ENCODE peak calls at places on chromosomes 4 and X, in four cellular contexts. X is K562, N is HepG2, B is GM12878. K is an unnamed sample.

GRCh38 chrX:6738518-6739470 is 203.9 kb upstream of the VCX3A start:
- DNase-seq in X (no peak), N (no peak), B (peak; percentile 93), K (no peak)

GRCh38 chrX:88746925-88747324 is at the start of gene CPXCR1:
- DNase-seq in X (no peak), N (no peak), B (no peak), K (no peak)

GRCh38 chrX:31604629-31605221 is 532.9 kb upstream of the FTHL17 start:
- DNase-seq in X (no peak), N (no peak), B (peak; percentile 51), K (no peak)

GRCh38 chrX:93354651-93355050 is 318.7 kb downstream of the NAP1L3 start:
- DNase-seq in X (no peak), N (no peak), B (no peak), K (no peak)

GRCh38 chr4:304987-305680 is at the start of gene ZNF732:
- DNase-seq in X (peak; percentile 10), N (no peak), B (no peak), K (no peak)

GRCh38 chrX:150848914-150849365 is 49.5 kb downstream of the CD99L2 start:
- DNase-seq in X (peak; percentile 14), N (peak; percentile 54), B (no peak), K (no peak)

GRCh38 chrX:115906881-115907280 is 263.7 kb upstream of the AGTR2 start:
- DNase-seq in X (no peak), N (no peak), B (no peak), K (peak; percentile 5)

GRCh38 chr4:151643564-151643963 is 117.2 kb downstream of the GATB start:
- DNase-seq in X (no peak), N (no peak), B (no peak), K (no peak)

GRCh38 chrX:16429391-16429790 is 220.6 kb upstream of the S100G start:
- DNase-seq in X (no peak), N (no peak), B (no peak), K (no peak)

GRCh38 chr4:16824278-16824806 is 74.1 kb downstream of the LDB2 start:
- DNase-seq in X (no peak), N (peak; percentile 89), B (no peak), K (no peak)

GRCh38 chr4:156983366-156983765 is 11.8 kb upstream of the PDGFC start:
- DNase-seq in X (no peak), N (no peak), B (no peak), K (no peak)

GRCh38 chrX:148567229-148567628 is 66.8 kb downstream of the AFF2 start:
- DNase-seq in X (peak; percentile 19), N (no peak), B (no peak), K (no peak)

GRCh38 chrX:105608745-105609144 is 213.6 kb upstream of the NRK start:
- DNase-seq in X (no peak), N (no peak), B (no peak), K (no peak)

GRCh38 chr4:81913427-81913878 is 441.7 kb upstream of the RASGEF1B start:
- DNase-seq in X (peak; percentile 79), N (peak; percentile 48), B (no peak), K (peak; percentile 82)

GRCh38 chr4:78661923-78662521 is 110.5 kb downstream of the ANXA3 start:
- DNase-seq in X (no peak), N (peak; percentile 88), B (peak; percentile 77), K (no peak)

GRCh38 chr4:128848461-128848860 is 39.0 kb downstream of the JADE1 start:
- DNase-seq in X (no peak), N (no peak), B (no peak), K (no peak)

GRCh38 chrX:131975851-131976250 is 47.3 kb upstream of the STK26 start:
- DNase-seq in X (no peak), N (no peak), B (no peak), K (no peak)

GRCh38 chrX:53280703-53281320 is 572 bp downstream of the IQSEC2 start:
- DNase-seq in X (no peak), N (no peak), B (no peak), K (no peak)

GRCh38 chr4:53490965-53491622 is 100.2 kb downstream of the LNX1 start:
- DNase-seq in X (peak; percentile 52), N (peak; percentile 40), B (no peak), K (peak; percentile 28)

GRCh38 chrX:72714471-72714916 is 388 bp upstream of the PHKA1 start:
- DNase-seq in X (no peak), N (peak; percentile 12), B (no peak), K (peak; percentile 42)

GRCh38 chr4:182492456-182492855 is 249.3 kb downstream of the TENM3 start:
- DNase-seq in X (no peak), N (no peak), B (no peak), K (no peak)

GRCh38 chr4:167688660-167689142 is 403.6 kb upstream of the ANXA10 start:
- DNase-seq in X (no peak), N (no peak), B (no peak), K (peak; percentile 5)

GRCh38 chr4:3851881-3852280 is 85.7 kb downstream of the ADRA2C start:
- DNase-seq in X (no peak), N (no peak), B (no peak), K (no peak)

GRCh38 chrX:154436597-154437397 is at the start of gene GDI1:
- DNase-seq in X (peak; percentile 91), N (no peak), B (no peak), K (peak; percentile 76)
- TF ChIP-seq FOXK2 in X (no peak), N (no peak), B (no peak), K (no peak)

GRCh38 chr4:102311912-102312311 is 33.4 kb downstream of the SLC39A8 start:
- DNase-seq in X (no peak), N (no peak), B (no peak), K (no peak)

GRCh38 chr4:102312447-102312846 is 32.8 kb downstream of the SLC39A8 start:
- DNase-seq in X (no peak), N (no peak), B (no peak), K (no peak)

GRCh38 chr4:102311407-102311806 is 33.9 kb downstream of the SLC39A8 start:
- DNase-seq in X (no peak), N (no peak), B (no peak), K (no peak)

GRCh38 chr4:102302762-102303161 is 42.5 kb downstream of the SLC39A8 start:
- DNase-seq in X (no peak), N (no peak), B (no peak), K (no peak)

GRCh38 chr4:102308032-102308799 is 37.1 kb downstream of the SLC39A8 start:
- DNase-seq in X (no peak), N (no peak), B (no peak), K (no peak)
- TF ChIP-seq FOXK2 in X (no peak), N (no peak), B (no peak), K (no peak)

DNA sequence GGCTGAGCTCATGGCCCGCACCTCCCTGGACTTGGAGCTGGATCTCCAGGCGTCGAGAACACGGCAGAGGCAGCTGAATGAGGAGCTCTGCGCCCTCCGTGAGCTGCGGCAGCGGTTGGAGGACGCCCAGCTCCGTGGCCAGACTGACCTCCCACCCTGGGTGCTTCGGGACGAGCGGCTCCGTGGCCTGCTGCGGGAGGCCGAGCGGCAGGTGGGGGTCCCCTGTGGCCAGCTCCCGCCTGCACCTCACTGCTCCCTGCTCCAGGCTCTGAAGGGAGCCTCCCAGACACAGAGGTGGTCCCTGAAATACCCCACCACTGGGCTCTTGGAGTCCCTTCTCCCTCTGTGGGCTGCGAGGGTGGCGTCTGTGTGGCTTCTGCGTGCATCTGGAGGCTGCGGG is 18.0 kb upstream of the CLCN4 start:
- DNase-seq in X (no peak), N (no peak), B (no peak), K (no peak)
- TF ChIP-seq FOXK2 in X (no peak), N (no peak), B (no peak), K (no peak)

GRCh38 chr4:108303488-108304177 is 134.9 kb upstream of the LEF1 start:
- DNase-seq in X (no peak), N (no peak), B (no peak), K (peak; percentile 46)

DNA sequence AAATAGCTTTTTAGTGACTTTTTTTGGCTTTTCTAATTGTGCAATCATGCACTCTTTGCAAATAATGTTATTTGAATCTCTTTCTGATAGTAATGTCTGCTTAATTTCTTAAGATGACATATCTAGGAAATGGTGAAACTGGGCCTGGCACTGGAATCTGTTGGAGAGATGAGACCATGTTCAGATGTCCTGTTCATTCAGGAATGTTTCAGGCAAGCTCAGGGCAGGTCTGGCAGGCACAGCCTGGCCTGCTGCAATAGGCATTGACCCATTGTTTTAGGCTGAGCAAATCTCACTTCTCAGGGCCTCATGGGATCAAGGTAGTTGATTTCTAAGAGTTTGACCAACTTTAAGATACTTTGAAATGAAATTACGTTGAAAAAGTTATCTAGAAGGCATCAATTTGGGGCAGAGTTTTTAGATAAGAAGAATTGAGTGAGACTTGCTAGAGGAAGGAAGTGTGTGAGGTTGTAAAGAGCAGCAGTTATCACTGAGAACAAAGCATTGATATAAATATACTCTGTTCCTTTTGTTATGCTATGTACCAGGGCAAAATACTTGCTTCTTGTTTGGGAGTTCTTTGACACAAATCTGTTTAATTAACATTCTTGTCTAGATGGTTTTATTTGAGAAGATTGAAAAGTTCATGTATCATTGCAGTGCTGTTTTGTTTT is 133.0 kb upstream of the LEF1 start:
- DNase-seq in X (no peak), N (no peak), B (no peak), K (no peak)
- TF ChIP-seq FOXK2 in X (no peak), N (no peak), B (no peak), K (no peak)

GRCh38 chrX:100085851-100086250 is 324.2 kb downstream of the PCDH19 start:
- DNase-seq in X (no peak), N (no peak), B (no peak), K (no peak)
- TF ChIP-seq FOXK2 in X (no peak), N (no peak), B (no peak), K (no peak)

DNA sequence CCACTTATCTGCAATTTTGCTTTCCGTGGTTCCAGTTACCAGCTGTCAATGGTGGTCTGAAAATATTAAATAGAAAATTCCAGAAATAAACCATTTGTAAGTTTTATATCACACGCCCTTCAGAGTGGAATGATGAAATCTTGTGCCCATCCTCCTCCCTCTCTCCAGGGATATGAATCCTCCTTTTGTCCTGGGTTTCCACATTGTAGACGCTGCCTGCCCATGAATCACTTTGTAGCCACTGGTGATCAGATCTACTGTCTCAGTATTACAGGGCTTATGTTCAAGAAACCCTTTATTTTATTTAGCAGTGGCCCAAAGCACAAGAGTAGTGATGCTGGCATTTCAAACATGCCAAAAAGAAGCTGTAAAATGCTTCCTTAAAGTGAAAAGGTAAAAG is 198.6 kb downstream of the KCNIP4 start:
- DNase-seq in X (no peak), N (no peak), B (no peak), K (no peak)
- TF ChIP-seq FOXK2 in X (no peak), N (no peak), B (no peak), K (no peak)

DNA sequence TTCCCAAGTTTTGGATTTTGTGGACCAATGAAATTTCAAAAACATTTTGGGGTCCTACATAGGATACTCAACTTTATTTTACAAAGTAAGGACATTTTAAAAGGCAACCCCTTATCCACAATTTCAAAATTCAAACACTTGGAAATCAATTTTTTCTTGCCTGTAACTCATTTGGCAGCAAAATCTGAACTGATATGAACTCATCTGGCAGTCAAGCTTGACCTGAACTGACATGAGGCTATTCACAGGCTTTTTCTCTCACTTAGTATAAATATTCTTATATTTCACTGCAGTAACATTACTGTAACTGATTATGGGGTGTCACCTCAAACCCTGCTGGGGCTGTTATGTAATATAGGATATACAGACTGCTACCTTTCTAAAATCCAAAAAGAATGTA is 116.1 kb downstream of the KLHL13 start:
- DNase-seq in X (no peak), N (no peak), B (no peak), K (no peak)
- TF ChIP-seq FOXK2 in X (no peak), N (no peak), B (no peak), K (no peak)